ENCODE peak calls at places on chromosomes 7 and 10, in eight cellular contexts. S is OCI-LY7, D is uterus, R is lower lobe of right lung, U is PC-9, Y is adrenal gland, O is GM23338, I is heart right ventricle. L is an unnamed sample. For H3K4me1, the result is how much of the 10 kb centered on the place peaks cover.

GRCh38 chr7:123154231-123154860 is 45.4 kb downstream of the SLC13A1 start:
- DNase-seq in S (peak), D (peak), R (no peak), U (peak), Y (peak), O (peak), I (peak), L (peak)

GRCh38 chr7:44539669-44540516 is 1.2 kb downstream of the NPC1L1 start:
- DNase-seq in S (no peak), D (no peak), R (no peak), U (peak), Y (no peak), O (no peak), I (no peak), L (no peak)

GRCh38 chr10:78944658-78945333 is 124.0 kb upstream of the ZMIZ1 start:
- DNase-seq in S (no peak), D (peak), R (peak), U (peak), Y (no peak), O (no peak), I (peak), L (no peak)

GRCh38 chr7:75727881-75728592 is 10.7 kb downstream of the HIP1 start:
- DNase-seq in S (peak), D (peak), R (peak), U (peak), Y (no peak), O (peak), I (no peak), L (no peak)

GRCh38 chr7:137579913-137580640 is 236.5 kb upstream of the PTN start:
- DNase-seq in S (no peak), D (no peak), R (no peak), U (peak), Y (no peak), O (no peak), I (no peak), L (no peak)

GRCh38 chr10:77614778-77615625 is 22.6 kb downstream of the KCNMA1 start:
- DNase-seq in S (no peak), D (no peak), R (no peak), U (peak), Y (no peak), O (no peak), I (no peak), L (no peak)

GRCh38 chr10:107166378-107166777 is 1.9 kb upstream of the SORCS1 start:
- DNase-seq in S (no peak), D (no peak), R (no peak), U (no peak), Y (no peak), O (peak), I (no peak), L (no peak)

GRCh38 chr7:49927581-49927980 is 154.1 kb downstream of the VWC2 start:
- DNase-seq in S (no peak), D (no peak), R (no peak), U (no peak), Y (no peak), O (no peak), I (no peak), L (no peak)

GRCh38 chr7:105937411-105937810 is 25.7 kb upstream of the CDHR3 start:
- DNase-seq in S (no peak), D (no peak), R (no peak), U (no peak), Y (no peak), O (no peak), I (no peak), L (no peak)

GRCh38 chr10:29420744-29421143 is 131.9 kb downstream of the LYZL1 start:
- DNase-seq in S (no peak), D (no peak), R (no peak), U (no peak), Y (no peak), O (no peak), I (peak), L (no peak)

GRCh38 chr10:63825766-63826165 is 304.6 kb downstream of the REEP3 start:
- DNase-seq in S (no peak), D (no peak), R (no peak), U (no peak), Y (no peak), O (no peak), I (no peak), L (no peak)

GRCh38 chr10:63829573-63830149 is 308.5 kb downstream of the REEP3 start:
- DNase-seq in S (no peak), D (no peak), R (no peak), U (no peak), Y (no peak), O (peak), I (no peak), L (no peak)

GRCh38 chr10:63825111-63825510 is 303.9 kb downstream of the REEP3 start:
- DNase-seq in S (no peak), D (no peak), R (no peak), U (no peak), Y (no peak), O (no peak), I (no peak), L (no peak)

GRCh38 chr10:63829020-63829419 is 307.8 kb downstream of the REEP3 start:
- DNase-seq in S (no peak), D (no peak), R (no peak), U (no peak), Y (no peak), O (peak), I (no peak), L (no peak)
- TF ChIP-seq CTCF in S (no peak), D (no peak), R (no peak), U (no peak), Y (no peak), O (no peak), I (no peak), L (no peak)

GRCh38 chr10:74949843-74950765 is 123.7 kb downstream of the KAT6B start:
- DNase-seq in S (no peak), D (no peak), R (no peak), U (no peak), Y (no peak), O (no peak), I (no peak), L (no peak)

GRCh38 chr10:74955796-74956195 is 129.4 kb downstream of the KAT6B start:
- DNase-seq in S (no peak), D (no peak), R (no peak), U (no peak), Y (no peak), O (no peak), I (no peak), L (no peak)

GRCh38 chr10:74949434-74949833 is 123.0 kb downstream of the KAT6B start:
- DNase-seq in S (no peak), D (no peak), R (no peak), U (no peak), Y (no peak), O (no peak), I (no peak), L (no peak)

GRCh38 chr10:74956555-74957111 is 130.2 kb downstream of the KAT6B start:
- DNase-seq in S (no peak), D (no peak), R (no peak), U (no peak), Y (no peak), O (no peak), I (no peak), L (no peak)

DNA sequence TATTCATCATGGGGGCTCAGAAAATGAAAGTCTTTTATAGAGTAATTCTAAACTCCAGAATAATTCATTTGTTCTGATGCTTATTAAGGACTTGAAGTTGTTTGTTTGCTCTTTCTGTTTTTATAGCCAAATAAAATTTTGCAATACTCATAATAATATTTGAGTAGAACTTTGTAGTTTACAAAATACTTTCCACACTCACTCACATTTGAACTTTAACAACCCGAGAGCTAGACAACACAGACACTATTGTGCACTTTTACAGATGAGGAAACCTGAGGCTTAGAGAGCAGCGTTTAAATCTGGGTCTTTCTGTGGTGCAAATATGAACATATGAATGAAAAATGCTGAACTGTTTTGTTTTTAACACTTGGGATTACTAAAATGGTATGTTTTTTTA is 126.8 kb downstream of the KAT6B start:
- DNase-seq in S (no peak), D (no peak), R (no peak), U (no peak), Y (no peak), O (no peak), I (no peak), L (no peak)
- H3K4me1 ChIP-seq in S (under half), D (under half), R (under half), U (under half), Y (under half), O (under half), I (under half), L (under half)

GRCh38 chr7:26650081-26650480 is 214.3 kb downstream of the SKAP2 start:
- DNase-seq in S (no peak), D (no peak), R (no peak), U (no peak), Y (no peak), O (no peak), I (no peak), L (no peak)

GRCh38 chr7:26649388-26649787 is 215.0 kb downstream of the SKAP2 start:
- DNase-seq in S (no peak), D (no peak), R (no peak), U (no peak), Y (no peak), O (no peak), I (no peak), L (no peak)

GRCh38 chr7:26645126-26645525 is 219.3 kb downstream of the SKAP2 start:
- DNase-seq in S (no peak), D (no peak), R (no peak), U (no peak), Y (no peak), O (no peak), I (no peak), L (no peak)

GRCh38 chr7:26646666-26647065 is 217.7 kb downstream of the SKAP2 start:
- DNase-seq in S (no peak), D (no peak), R (no peak), U (no peak), Y (no peak), O (no peak), I (no peak), L (no peak)

GRCh38 chr7:26648429-26649015 is 215.9 kb downstream of the SKAP2 start:
- DNase-seq in S (no peak), D (no peak), R (no peak), U (peak), Y (no peak), O (no peak), I (no peak), L (no peak)
- TF ChIP-seq CTCF in S (no peak), D (no peak), R (no peak), U (no peak), Y (no peak), O (no peak), I (no peak), L (no peak)

GRCh38 chr10:124728830-124729661 is 15.1 kb downstream of the FAM53B start:
- DNase-seq in S (no peak), D (peak), R (no peak), U (peak), Y (peak), O (no peak), I (no peak), L (no peak)
- H3K4me1 ChIP-seq in S (half or more), D (under half), R (half or more), U (under half), Y (half or more), O (under half), I (half or more), L (under half)

GRCh38 chr10:24974978-24975377 is 22.6 kb upstream of the PRTFDC1 start:
- DNase-seq in S (no peak), D (peak), R (no peak), U (no peak), Y (peak), O (no peak), I (peak), L (no peak)
- TF ChIP-seq CTCF in S (no peak), D (peak), R (no peak), U (no peak), Y (peak), O (no peak), I (peak), L (no peak)

GRCh38 chr7:32069251-32069650 is 956 bp downstream of the PDE1C start:
- DNase-seq in S (no peak), D (no peak), R (no peak), U (no peak), Y (no peak), O (no peak), I (no peak), L (no peak)

GRCh38 chr7:32070406-32071360 is at the start of gene PDE1C:
- DNase-seq in S (no peak), D (peak), R (no peak), U (no peak), Y (no peak), O (peak), I (peak), L (no peak)

GRCh38 chr7:32068411-32068905 is 1.7 kb downstream of the PDE1C start:
- DNase-seq in S (no peak), D (no peak), R (no peak), U (no peak), Y (no peak), O (no peak), I (no peak), L (no peak)

GRCh38 chr7:32071466-32072091 is 1.4 kb upstream of the PDE1C start:
- DNase-seq in S (no peak), D (no peak), R (no peak), U (no peak), Y (no peak), O (peak), I (no peak), L (no peak)

GRCh38 chr7:32070051-32070405 is 179 bp downstream of the PDE1C start:
- DNase-seq in S (no peak), D (no peak), R (no peak), U (no peak), Y (no peak), O (no peak), I (no peak), L (no peak)
- H3K4me1 ChIP-seq in S (under half), D (under half), R (under half), U (under half), Y (under half), O (under half), I (under half), L (under half)